ENCODE peak calls at places on chromosomes 11 and 22, in ten cellular contexts. E, B, W, Z, X, A, S, N, F and K are unnamed samples.

GRCh38 chr11:12897390-12897789 is 111.7 kb upstream of the RASSF10 start:
- DNase-seq in B (no peak), N (no peak), Z (no peak), F (no peak), S (no peak), X (no peak), A (no peak), W (no peak), E (no peak), K (no peak)

GRCh38 chr22:24564376-24565058 is 8.7 kb downstream of the SNRPD3 start:
- DNase-seq in Z (peak), E (no peak), A (no peak), F (no peak), X (no peak), S (no peak), N (no peak), W (no peak), B (no peak), K (no peak)

GRCh38 chr11:103910721-103911120 is 125.7 kb upstream of the DDI1 start:
- DNase-seq in X (no peak), S (no peak), N (no peak), W (no peak), F (no peak), A (no peak), Z (no peak), B (no peak), E (no peak), K (no peak)

GRCh38 chr11:115409691-115410220 is 94.5 kb downstream of the CADM1 start:
- DNase-seq in E (no peak), F (no peak), Z (no peak), S (no peak), W (no peak), A (no peak), N (no peak), B (no peak), X (no peak), K (no peak)

GRCh38 chr11:69217276-69218105 is 61.8 kb downstream of the SMIM38 start:
- DNase-seq in Z (no peak), B (no peak), S (no peak), F (no peak), X (no peak), N (no peak), E (no peak), W (peak), A (no peak), K (peak)

GRCh38 chr11:61635787-61636186 is 44.4 kb upstream of the DAGLA start:
- DNase-seq in E (no peak), B (no peak), S (no peak), Z (no peak), A (no peak), W (no peak), N (no peak), F (no peak), X (no peak), K (no peak)

GRCh38 chr11:132490976-132491375 is 1041.3 kb downstream of the OPCML start:
- DNase-seq in S (no peak), E (no peak), W (no peak), A (no peak), F (no peak), N (no peak), X (no peak), B (no peak), Z (no peak), K (no peak)

GRCh38 chr11:15101072-15101701 is 13.5 kb upstream of the INSC start:
- DNase-seq in A (peak), W (peak), N (peak), Z (peak), F (peak), X (peak), S (peak), B (peak), E (peak), K (peak)

GRCh38 chr11:34860034-34860433 is 56.1 kb downstream of the APIP start:
- DNase-seq in N (no peak), A (no peak), Z (no peak), S (no peak), F (no peak), X (no peak), E (no peak), W (no peak), B (no peak), K (no peak)

GRCh38 chr11:94100253-94100652 is 28.4 kb upstream of the PANX1 start:
- DNase-seq in E (no peak), Z (no peak), X (no peak), F (no peak), A (no peak), N (no peak), S (no peak), W (no peak), B (no peak), K (no peak)

GRCh38 chr11:75733346-75734107 is 15.9 kb downstream of the MOGAT2 start:
- DNase-seq in F (no peak), B (no peak), E (no peak), A (no peak), Z (no peak), W (no peak), S (no peak), X (no peak), N (peak), K (no peak)

GRCh38 chr22:46777609-46777970 is 15.1 kb downstream of the TBC1D22A start:
- DNase-seq in E (peak), S (no peak), A (no peak), Z (no peak), X (peak), N (peak), F (no peak), B (no peak), W (no peak), K (no peak)

GRCh38 chr11:70541699-70542098 is 143.4 kb downstream of the CTTN start:
- DNase-seq in F (no peak), N (no peak), X (no peak), S (no peak), Z (no peak), E (no peak), W (no peak), B (no peak), A (no peak), K (no peak)

GRCh38 chr11:16843307-16843706 is 104.9 kb downstream of the C11orf58 start:
- DNase-seq in B (no peak), F (no peak), N (no peak), X (no peak), E (no peak), W (no peak), Z (peak), S (no peak), A (no peak), K (peak)

GRCh38 chr22:31616315-31616980 is 45.6 kb downstream of the PISD start:
- DNase-seq in E (no peak), S (no peak), B (no peak), X (peak), W (no peak), F (no peak), A (no peak), Z (no peak), N (no peak), K (no peak)

GRCh38 chr22:46137218-46137766 is 13.0 kb upstream of the PPARA start:
- DNase-seq in E (no peak), F (no peak), X (no peak), B (no peak), Z (no peak), S (no peak), W (no peak), N (no peak), A (no peak), K (no peak)

GRCh38 chr11:2300936-2301630 is 635 bp downstream of the C11orf21 start:
- DNase-seq in A (no peak), Z (no peak), F (no peak), N (no peak), S (no peak), W (no peak), B (peak), X (no peak), E (no peak), K (no peak)

GRCh38 chr11:86919557-86920210 is 35.5 kb downstream of the FZD4 start:
- DNase-seq in S (no peak), E (no peak), F (no peak), X (peak), A (no peak), W (no peak), Z (peak), N (no peak), B (no peak), K (no peak)

GRCh38 chr11:75872887-75873416 is 57.9 kb downstream of the UVRAG start:
- DNase-seq in N (no peak), S (no peak), E (no peak), X (peak), W (no peak), F (no peak), A (no peak), Z (no peak), B (no peak), K (no peak)

GRCh38 chr11:123640677-123641494 is 13.5 kb downstream of the SCN3B start:
- DNase-seq in S (peak), N (no peak), W (peak), X (peak), B (peak), E (peak), F (peak), A (peak), Z (peak), K (no peak)

GRCh38 chr11:14314127-14314526 is 44.9 kb downstream of the RRAS2 start:
- DNase-seq in N (no peak), E (no peak), B (no peak), A (no peak), F (no peak), Z (no peak), S (no peak), W (no peak), X (no peak), K (no peak)

GRCh38 chr11:31487848-31488247 is 21.6 kb downstream of the IMMP1L start:
- DNase-seq in S (peak), A (peak), E (no peak), X (no peak), Z (peak), N (no peak), W (no peak), B (no peak), F (no peak), K (no peak)

GRCh38 chr11:116852261-116853125 is 15.1 kb upstream of the APOA1 start:
- DNase-seq in Z (peak), E (no peak), F (no peak), N (no peak), B (no peak), S (no peak), A (no peak), X (peak), W (no peak), K (no peak)

GRCh38 chr11:45145083-45145420 is 1.4 kb upstream of the PRDM11 start:
- DNase-seq in A (no peak), Z (no peak), B (no peak), F (no peak), W (peak), X (no peak), N (no peak), E (no peak), S (no peak), K (peak)

GRCh38 chr11:12581923-12582322 is 92.3 kb upstream of the TEAD1 start:
- DNase-seq in X (no peak), A (no peak), W (no peak), E (no peak), N (peak), S (no peak), B (peak), F (no peak), Z (peak), K (no peak)

GRCh38 chr11:61281581-61282250 is 13.4 kb downstream of the VWCE start:
- DNase-seq in F (peak), N (no peak), B (no peak), E (no peak), X (peak), S (peak), W (peak), Z (peak), A (peak), K (peak)

GRCh38 chr11:78331711-78332110 is 85.9 kb downstream of the GAB2 start:
- DNase-seq in A (no peak), Z (no peak), N (no peak), E (no peak), X (no peak), F (no peak), B (no peak), W (no peak), S (peak), K (no peak)

GRCh38 chr11:102794382-102794781 is 3.6 kb downstream of the MMP1 start:
- DNase-seq in A (no peak), Z (peak), F (no peak), X (peak), E (no peak), S (no peak), B (no peak), N (no peak), W (peak), K (no peak)

GRCh38 chr11:13339196-13340153 is 61.9 kb downstream of the BMAL1 start:
- DNase-seq in N (no peak), X (peak), B (peak), A (peak), W (no peak), E (no peak), Z (peak), S (no peak), F (no peak), K (no peak)

GRCh38 chr11:101445761-101446160 is 138.0 kb downstream of the TRPC6 start:
- DNase-seq in Z (no peak), B (no peak), S (no peak), F (no peak), E (no peak), N (no peak), W (no peak), A (no peak), X (no peak), K (no peak)

GRCh38 chr11:132607575-132607974 is 924.7 kb downstream of the OPCML start:
- DNase-seq in E (no peak), A (no peak), F (no peak), X (no peak), W (no peak), B (no peak), S (no peak), N (no peak), Z (no peak), K (no peak)

GRCh38 chr11:71173709-71174108 is 78.7 kb downstream of the SHANK2 start:
- DNase-seq in B (no peak), S (no peak), N (no peak), A (no peak), W (no peak), E (no peak), Z (no peak), F (no peak), X (no peak), K (no peak)

GRCh38 chr22:41603873-41604332 is 14.3 kb upstream of the PMM1 start:
- DNase-seq in F (no peak), B (no peak), W (no peak), N (no peak), E (no peak), A (no peak), X (peak), S (no peak), Z (no peak), K (no peak)

GRCh38 chr11:129251067-129251466 is 58.9 kb upstream of the ARHGAP32 start:
- DNase-seq in A (no peak), S (no peak), N (no peak), W (no peak), E (no peak), F (no peak), Z (peak), B (no peak), X (no peak), K (no peak)

GRCh38 chr11:80122211-80122610 is 681.4 kb upstream of the TENM4 start:
- DNase-seq in Z (no peak), B (no peak), S (no peak), E (no peak), N (no peak), A (no peak), F (no peak), X (no peak), W (no peak), K (no peak)

GRCh38 chr22:34946339-34946985 is 119.5 kb upstream of the ISX start:
- DNase-seq in X (no peak), N (no peak), A (no peak), W (no peak), E (no peak), F (no peak), S (no peak), B (no peak), Z (no peak), K (no peak)

GRCh38 chr22:34951212-34951611 is 114.7 kb upstream of the ISX start:
- DNase-seq in B (no peak), Z (no peak), X (no peak), E (no peak), A (no peak), S (no peak), W (no peak), N (no peak), F (no peak), K (no peak)

DNA sequence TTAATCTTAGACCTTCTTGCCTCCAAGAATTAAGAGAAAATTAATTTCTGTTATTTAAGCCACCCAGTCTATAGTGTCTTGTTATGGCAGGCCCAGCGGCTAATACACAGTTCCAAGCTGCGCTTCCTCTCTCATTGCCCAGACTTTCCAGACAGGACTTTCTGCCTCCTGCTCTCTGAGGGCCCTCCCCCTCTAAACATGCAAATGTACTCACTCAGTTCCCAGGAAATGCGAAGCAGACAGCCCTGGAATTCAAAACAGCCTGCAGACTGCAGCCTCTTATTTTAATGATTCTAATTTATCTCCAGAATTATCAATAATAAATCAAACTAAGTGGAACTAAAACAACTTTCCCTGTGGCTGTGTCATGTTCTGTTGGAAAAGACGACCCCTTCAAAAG is 115.5 kb upstream of the ISX start:
- DNase-seq in A (no peak), W (no peak), X (no peak), E (no peak), F (no peak), Z (no peak), B (no peak), N (no peak), S (no peak), K (no peak)
- TF ChIP-seq CTCF in A (no peak), W (no peak), X (no peak), E (no peak), F (no peak), Z (no peak), B (no peak), N (no peak), S (no peak), K (no peak)

GRCh38 chr22:36350751-36351594 is 36.8 kb downstream of the MYH9 start:
- DNase-seq in A (peak), F (peak), E (no peak), Z (no peak), X (no peak), S (no peak), B (no peak), W (no peak), N (no peak), K (no peak)
- TF ChIP-seq CTCF in A (no peak), F (no peak), E (no peak), Z (peak), X (no peak), S (peak), B (no peak), W (no peak), N (no peak), K (no peak)

DNA sequence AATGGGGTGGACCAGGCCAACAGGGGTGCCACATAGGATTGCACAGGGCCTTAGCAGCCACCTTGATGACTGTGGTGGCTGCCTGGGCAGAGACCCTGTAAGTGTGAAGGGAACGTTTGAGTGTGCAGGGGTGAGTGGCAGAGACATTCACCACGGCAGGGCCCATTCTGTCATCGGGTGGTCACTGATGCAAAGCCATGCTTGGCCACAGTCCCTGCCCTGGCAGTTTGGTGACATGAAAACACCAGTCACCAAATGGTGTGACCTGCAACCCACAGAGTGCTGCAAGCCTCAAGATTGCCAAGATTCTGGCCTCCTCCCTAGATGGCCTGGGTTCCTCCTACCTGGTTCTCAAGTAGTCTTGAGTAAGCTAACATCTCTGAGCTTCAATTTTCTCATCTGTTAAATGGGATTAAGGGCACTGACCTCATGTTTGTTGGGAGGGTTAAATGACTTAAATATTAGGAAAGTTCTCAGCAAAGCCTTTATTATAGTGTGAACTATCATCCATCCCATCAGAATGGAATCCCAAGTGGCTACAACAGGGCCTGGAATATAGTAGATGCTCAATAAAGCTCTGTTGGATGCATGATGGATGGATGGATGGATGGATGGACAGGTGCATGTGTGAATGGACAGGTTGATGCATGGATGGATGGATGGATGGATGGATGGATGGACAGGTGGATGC is 53.0 kb downstream of the MACROD1 start:
- DNase-seq in F (no peak), A (no peak), B (no peak), E (no peak), W (no peak), X (no peak), S (no peak), Z (no peak), N (no peak), K (no peak)
- TF ChIP-seq CTCF in F (no peak), A (no peak), B (no peak), E (no peak), W (no peak), X (no peak), S (no peak), Z (no peak), N (no peak), K (no peak)

DNA sequence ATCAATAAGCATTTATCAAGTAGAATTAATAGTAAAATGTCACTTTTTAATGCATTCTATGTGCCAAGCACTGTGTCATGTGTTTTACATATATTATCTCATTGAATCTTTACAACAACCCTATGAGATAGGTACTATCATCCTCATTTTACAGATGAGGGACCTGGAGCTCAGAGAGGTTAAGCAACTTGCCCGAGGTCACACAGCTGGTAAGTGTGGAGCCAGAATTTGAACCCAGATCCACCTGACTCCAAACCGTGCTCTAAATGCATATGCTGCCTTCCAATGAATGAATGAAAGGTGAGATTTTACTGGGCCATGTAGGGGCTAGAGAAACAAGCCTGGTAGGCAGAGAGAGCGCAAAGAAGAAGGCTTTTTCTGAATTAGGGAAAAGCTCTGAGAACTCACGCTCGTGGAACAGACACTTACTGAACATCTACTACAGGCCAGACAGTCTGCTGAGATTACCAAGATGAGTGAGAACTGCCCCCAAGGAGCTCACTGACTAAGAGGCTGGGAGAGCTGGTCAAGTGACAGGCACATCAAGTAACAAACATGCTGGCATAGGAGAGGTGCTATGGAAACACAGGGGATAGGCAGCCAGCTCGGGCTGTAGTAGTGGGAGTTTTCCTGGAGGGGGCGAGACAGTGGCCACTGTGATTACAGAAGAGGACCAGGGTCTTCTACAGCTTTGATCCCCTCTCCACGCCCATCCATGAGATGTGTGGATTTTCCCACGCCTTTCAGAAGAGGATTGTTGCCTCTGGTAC is 4.4 kb downstream of the ABCG4 start:
- DNase-seq in Z (no peak), S (no peak), F (no peak), E (no peak), B (no peak), A (no peak), X (no peak), N (no peak), W (no peak), K (no peak)
- TF ChIP-seq CTCF in Z (no peak), S (no peak), F (no peak), E (no peak), B (no peak), A (no peak), X (no peak), N (no peak), W (peak), K (no peak)

GRCh38 chr11:100329352-100329751 is 357.7 kb upstream of the ARHGAP42 start:
- DNase-seq in F (no peak), X (no peak), A (no peak), S (no peak), E (no peak), Z (no peak), W (no peak), N (no peak), B (no peak), K (no peak)

GRCh38 chr11:100328626-100329340 is 358.3 kb upstream of the ARHGAP42 start:
- DNase-seq in A (no peak), E (no peak), N (no peak), X (no peak), W (no peak), S (no peak), B (no peak), Z (no peak), F (no peak), K (no peak)
- TF ChIP-seq CTCF in A (no peak), E (no peak), N (no peak), X (no peak), W (peak), S (no peak), B (no peak), Z (no peak), F (peak), K (no peak)